ENCODE peak calls at places on chromosomes 2 and 18, in five cellular contexts. S is fibroblast of the aortic adventitia, G is BJ, T is neural crest cell, N is ovary. D is an unnamed sample.

GRCh38 chr2:217799553-217800432 is 203.0 kb downstream of the TNS1 start:
- DNase-seq in S (no peak), N (peak; percentile 27), T (no peak), G (no peak), D (no peak)

GRCh38 chr2:33377048-33377447 is 99.4 kb upstream of the RASGRP3 start:
- DNase-seq in S (peak; percentile 86), N (no peak), G (no peak), T (no peak), D (no peak)

GRCh38 chr2:156986339-156986988 is 271.0 kb upstream of the GALNT5 start:
- DNase-seq in G (no peak), S (no peak), N (no peak), T (no peak), D (no peak)

GRCh38 chr2:52311862-52312261 is 1279.9 kb upstream of the NRXN1 start:
- DNase-seq in T (no peak), S (no peak), N (no peak), G (no peak), D (no peak)

GRCh38 chr2:159944874-159945273 is 117.5 kb downstream of the PLA2R1 start:
- DNase-seq in T (no peak), S (no peak), G (no peak), N (no peak), D (no peak)

GRCh38 chr2:28287261-28287915 is 105.3 kb upstream of the FOSL2 start:
- DNase-seq in T (no peak), S (no peak), G (peak; percentile 59), N (no peak), D (no peak)

GRCh38 chr18:58975296-58975695 is 110.6 kb downstream of the ZNF532 start:
- DNase-seq in G (no peak), N (no peak), S (no peak), T (no peak), D (no peak)

GRCh38 chr2:120958623-120959366 is 223.1 kb downstream of the GLI2 start:
- DNase-seq in G (no peak), N (no peak), S (no peak), T (peak; percentile 39), D (no peak)

GRCh38 chr2:222424281-222424728 is at the start of gene SGPP2:
- DNase-seq in S (no peak), G (no peak), N (no peak), T (no peak), D (no peak)

GRCh38 chr2:230473378-230473777 is 57.4 kb downstream of the SP100 start:
- DNase-seq in N (no peak), S (no peak), T (no peak), G (no peak), D (no peak)

GRCh38 chr2:65456074-65456473 is 23.7 kb upstream of the SPRED2 start:
- DNase-seq in N (no peak), T (no peak), G (no peak), S (peak; percentile 28), D (peak; percentile 67)

GRCh38 chr2:101832114-101832513 is 134.6 kb downstream of the MAP4K4 start:
- DNase-seq in T (no peak), S (peak; percentile 43), N (no peak), G (no peak), D (no peak)

GRCh38 chr2:136130511-136130910 is 12.6 kb upstream of the CXCR4 start:
- DNase-seq in N (no peak), S (no peak), T (no peak), G (no peak), D (no peak)

GRCh38 chr2:142131016-142131714 is at the start of gene LRP1B:
- DNase-seq in N (no peak), S (peak; percentile 30), G (no peak), T (peak; percentile 7), D (no peak)

GRCh38 chr18:31039426-31039825 is 3.1 kb downstream of the DSC3 start:
- DNase-seq in S (no peak), T (no peak), G (no peak), N (no peak), D (no peak)

GRCh38 chr18:10027461-10027860 is 113.6 kb downstream of the VAPA start:
- DNase-seq in T (no peak), N (no peak), S (no peak), G (no peak), D (no peak)

GRCh38 chr18:10022365-10022764 is 108.5 kb downstream of the VAPA start:
- DNase-seq in N (no peak), G (no peak), T (no peak), S (no peak), D (no peak)

GRCh38 chr18:10025756-10026290 is 112.0 kb downstream of the VAPA start:
- DNase-seq in G (no peak), T (no peak), N (no peak), S (peak; percentile 85), D (no peak)

GRCh38 chr18:10027031-10027430 is 113.2 kb downstream of the VAPA start:
- DNase-seq in N (no peak), G (no peak), T (no peak), S (no peak), D (no peak)

GRCh38 chr18:10023853-10024638 is 110.2 kb downstream of the VAPA start:
- DNase-seq in N (no peak), G (no peak), T (no peak), S (no peak), D (no peak)
- TF ChIP-seq CTCF in N (no peak), G (no peak), T (no peak), S (no peak), D (no peak)

GRCh38 chr2:43604674-43605073 is 8.8 kb upstream of the THADA start:
- DNase-seq in G (no peak), N (no peak), S (no peak), T (no peak), D (no peak)

GRCh38 chr2:43609304-43609883 is 13.6 kb upstream of the THADA start:
- DNase-seq in G (no peak), N (no peak), T (peak; percentile 33), S (peak; percentile 61), D (no peak)

GRCh38 chr2:43610361-43610760 is 14.5 kb upstream of the THADA start:
- DNase-seq in N (no peak), T (no peak), S (no peak), G (no peak), D (no peak)

GRCh38 chr2:43605851-43606250 is 10.0 kb upstream of the THADA start:
- DNase-seq in T (no peak), G (no peak), S (peak; percentile 10), N (no peak), D (no peak)

DNA sequence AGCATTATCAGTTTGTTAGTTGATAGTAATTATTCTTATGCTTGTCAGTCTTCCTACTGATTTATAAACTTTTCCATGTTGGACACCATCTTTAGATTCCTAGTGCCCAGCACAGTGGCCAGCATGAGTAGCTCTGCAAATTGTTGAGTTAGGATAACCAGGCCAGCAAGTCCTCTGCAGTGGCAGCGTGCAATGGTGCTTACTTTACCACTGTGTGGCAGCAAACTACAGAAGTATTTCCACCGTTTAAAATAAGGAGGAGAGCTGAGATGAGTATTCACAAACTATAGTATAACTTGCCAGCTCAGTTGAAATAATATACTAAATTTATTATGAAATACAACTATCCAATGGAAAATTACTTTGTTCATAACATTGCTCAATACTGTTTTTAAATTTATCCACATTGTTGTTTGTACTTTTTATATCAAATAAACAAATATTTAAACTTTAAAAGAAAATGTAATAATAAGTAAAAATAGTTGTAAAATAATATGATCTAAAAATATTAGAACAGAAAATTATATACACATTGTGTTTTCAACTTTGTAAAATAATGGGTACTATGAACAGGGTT is 9.3 kb upstream of the THADA start:
- DNase-seq in S (peak; percentile 67), N (no peak), G (no peak), T (no peak), D (no peak)
- TF ChIP-seq CTCF in S (peak; percentile 71), N (peak; percentile 18), G (peak; percentile 64), T (peak; percentile 62), D (peak; percentile 69)

DNA sequence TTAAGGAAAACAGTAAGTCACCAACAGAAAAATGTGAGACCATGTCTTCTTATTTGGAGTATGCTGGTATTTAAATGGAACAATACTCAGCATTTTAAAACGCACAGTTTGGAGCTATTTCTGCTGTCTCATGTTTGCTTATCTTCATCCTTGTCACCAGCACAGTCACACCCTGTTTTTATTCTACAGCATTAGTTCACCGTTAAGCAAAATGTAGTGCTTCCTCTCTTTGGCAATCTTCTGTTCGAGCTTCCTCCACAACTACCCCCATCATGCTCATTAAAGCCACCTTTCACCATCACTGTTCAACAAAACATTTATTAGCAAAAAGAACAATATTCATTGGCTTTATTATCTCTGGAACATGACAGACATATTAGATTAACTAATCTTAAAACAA is 64.0 kb downstream of the SLC40A1 start:
- DNase-seq in S (peak; percentile 32), G (no peak), T (no peak), N (no peak), D (no peak)
- TF ChIP-seq CTCF in S (no peak), G (no peak), T (no peak), N (no peak), D (no peak)

DNA sequence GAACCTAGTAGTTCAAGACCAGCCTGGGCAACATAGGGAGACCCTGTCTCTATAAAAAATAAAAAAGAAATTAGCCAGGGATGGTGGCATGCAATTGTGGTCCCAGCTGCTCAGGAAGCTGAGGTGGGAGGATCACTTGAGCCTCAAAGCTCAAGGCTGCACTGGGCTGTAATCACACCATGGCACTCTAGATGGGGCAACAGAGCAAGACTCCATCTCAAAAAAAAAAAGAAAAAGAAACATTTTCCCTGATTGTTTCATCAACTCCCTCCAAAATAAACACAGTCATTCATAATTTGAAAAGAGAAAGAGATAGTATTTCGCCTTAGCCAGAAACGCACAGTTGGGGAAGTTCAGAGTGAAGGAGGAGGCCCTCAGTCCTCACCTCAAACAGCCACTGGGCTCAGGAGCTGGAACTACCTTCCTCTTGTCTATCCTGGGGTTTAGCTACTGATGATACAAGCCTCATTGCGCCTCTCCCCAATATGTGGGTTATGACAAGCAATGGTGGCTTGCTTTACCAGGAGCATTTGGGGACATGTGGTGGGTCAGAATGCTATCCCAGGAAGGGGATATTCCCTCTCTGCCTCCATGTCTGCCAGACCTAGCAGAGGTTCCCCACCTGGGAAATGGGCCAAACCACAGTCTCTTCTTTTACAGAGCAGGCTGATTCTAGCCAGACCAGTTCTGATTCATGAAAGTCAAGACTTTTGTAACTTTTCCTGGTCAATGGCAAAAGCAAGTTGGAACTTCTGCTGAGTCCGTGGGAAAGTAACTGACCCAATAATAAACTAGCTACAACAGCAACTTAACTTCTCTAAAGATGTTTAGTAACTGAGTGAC is 22.2 kb upstream of the TMEM87B start:
- DNase-seq in S (peak; percentile 80), T (no peak), G (no peak), N (peak; percentile 56), D (no peak)
- TF ChIP-seq CTCF in S (peak; percentile 39), T (peak; percentile 34), G (no peak), N (no peak), D (peak; percentile 20)

GRCh38 chr18:35141077-35141476 is 99.8 kb upstream of the ZNF397 start:
- DNase-seq in N (no peak), T (no peak), S (no peak), G (no peak), D (no peak)

GRCh38 chr18:35142270-35142605 is 98.6 kb upstream of the ZNF397 start:
- DNase-seq in T (no peak), G (no peak), S (no peak), N (no peak), D (peak; percentile 55)

GRCh38 chr18:35141567-35142269 is 99.1 kb upstream of the ZNF397 start:
- DNase-seq in N (no peak), S (no peak), T (no peak), G (no peak), D (no peak)

GRCh38 chr18:35144628-35145027 is 96.2 kb upstream of the ZNF397 start:
- DNase-seq in N (no peak), T (no peak), S (no peak), G (no peak), D (no peak)

GRCh38 chr18:35143615-35144596 is 96.9 kb upstream of the ZNF397 start:
- DNase-seq in S (peak; percentile 74), G (no peak), T (peak; percentile 49), N (peak; percentile 42), D (peak; percentile 16)
- TF ChIP-seq CTCF in S (peak; percentile 88), G (peak; percentile 87), T (peak; percentile 75), N (peak; percentile 67), D (peak; percentile 94)